ENCODE peak calls at places on chromosomes 4 and X, in seven cellular contexts. G, H, W, R, C, Y and M are unnamed samples.

GRCh38 chr4:54386270-54386669 is 157.2 kb downstream of the PDGFRA start:
- DNase-seq in C (no peak), G (no peak), H (no peak), Y (no peak), W (no peak), R (no peak), M (no peak)

GRCh38 chr4:48017108-48017527 is 546 bp downstream of the NIPAL1 start:
- DNase-seq in Y (no peak), G (peak), C (no peak), H (peak), W (no peak), R (peak), M (peak)

GRCh38 chr4:113447061-113447460 is 314.5 kb downstream of the CAMK2D start:
- DNase-seq in W (no peak), C (no peak), G (no peak), Y (no peak), H (no peak), R (no peak), M (no peak)

GRCh38 chrX:97159916-97160800 is 276.4 kb downstream of the RPA4 start:
- DNase-seq in W (no peak), G (no peak), Y (peak), R (no peak), C (no peak), H (no peak), M (no peak)

GRCh38 chr4:140755811-140756291 is 334 bp downstream of the TBC1D9 start:
- DNase-seq in Y (no peak), R (no peak), C (no peak), W (no peak), G (peak), H (no peak), M (no peak)

GRCh38 chr4:102311912-102312311 is 33.4 kb downstream of the SLC39A8 start:
- DNase-seq in W (no peak), C (no peak), H (no peak), R (no peak), Y (no peak), G (no peak), M (no peak)

GRCh38 chrX:20414781-20415445 is 148.2 kb upstream of the RPS6KA3 start:
- DNase-seq in G (no peak), H (no peak), C (no peak), Y (no peak), R (no peak), W (no peak), M (no peak)

GRCh38 chr4:45580306-45580705 is 543.5 kb downstream of the GABRG1 start:
- DNase-seq in R (no peak), G (no peak), Y (no peak), C (no peak), W (no peak), H (no peak), M (no peak)

GRCh38 chr4:52076731-52077130 is 25.6 kb downstream of the SPATA18 start:
- DNase-seq in H (no peak), Y (no peak), W (peak), R (no peak), G (peak), C (no peak), M (no peak)

GRCh38 chrX:10677490-10677889 is 57.1 kb upstream of the MID1 start:
- DNase-seq in H (no peak), R (no peak), Y (no peak), W (no peak), G (no peak), C (no peak), M (no peak)

GRCh38 chrX:9315086-9315485 is 149.8 kb upstream of the TBL1X start:
- DNase-seq in W (no peak), C (no peak), H (no peak), R (no peak), G (no peak), Y (no peak), M (no peak)

DNA sequence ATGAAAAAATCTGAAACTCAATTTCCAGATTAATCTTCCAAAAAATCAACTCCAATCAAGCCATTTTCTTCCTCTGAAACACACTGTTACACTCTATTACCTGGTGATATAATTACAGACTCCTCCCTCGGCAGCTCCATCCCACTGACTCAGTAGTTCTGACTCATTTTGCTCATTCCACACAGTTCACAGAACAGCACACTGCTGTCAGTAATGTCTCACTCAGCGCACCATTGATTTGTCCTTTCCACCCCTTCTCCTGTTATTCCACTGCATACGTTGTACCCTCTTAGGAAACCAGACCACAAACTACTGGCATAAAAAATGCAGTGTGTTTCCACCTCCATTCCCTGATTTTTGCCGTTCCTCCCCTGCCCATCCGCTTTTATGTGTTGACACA is 212.7 kb downstream of the SLIT2 start:
- DNase-seq in R (no peak), C (no peak), G (no peak), H (no peak), Y (no peak), W (no peak), M (no peak)
- TF ChIP-seq JUND in R (no peak), C (no peak), G (peak), H (no peak), Y (no peak), W (no peak), M (no peak)

GRCh38 chr4:3135155-3136011 is 60.9 kb downstream of the HTT start:
- DNase-seq in R (no peak), H (no peak), Y (peak), W (no peak), G (no peak), C (no peak), M (no peak)
- TF ChIP-seq JUND in R (no peak), H (no peak), Y (no peak), W (no peak), G (no peak), C (no peak), M (no peak)

DNA sequence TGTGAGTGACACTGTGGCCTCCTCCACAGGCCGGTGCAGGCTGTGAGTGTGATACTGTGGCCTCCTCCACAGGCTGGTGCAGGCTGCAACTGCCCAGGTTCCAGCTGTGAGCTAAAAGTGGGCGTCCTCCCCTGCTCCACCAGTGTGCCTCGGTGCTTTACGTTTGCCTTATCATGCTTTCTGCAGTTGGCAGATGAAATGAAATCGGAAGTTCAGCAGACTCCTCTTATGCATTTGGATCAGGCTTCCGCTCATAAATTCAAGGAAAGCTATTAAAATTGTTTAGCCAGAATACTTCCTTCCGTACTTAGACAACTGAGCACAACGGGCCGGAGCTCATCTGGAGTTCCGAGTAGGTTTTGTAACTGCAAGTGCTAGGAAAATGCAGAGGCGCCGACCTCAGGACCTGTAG is 12.0 kb downstream of the CYP4V2 start:
- DNase-seq in G (peak), R (peak), H (no peak), W (no peak), C (no peak), Y (no peak), M (no peak)
- TF ChIP-seq JUND in G (no peak), R (no peak), H (no peak), W (no peak), C (no peak), Y (no peak), M (no peak)

GRCh38 chrX:107541244-107541643 is 87.1 kb upstream of the PRPS1 start:
- DNase-seq in H (no peak), R (no peak), G (no peak), W (no peak), C (no peak), Y (no peak), M (no peak)

GRCh38 chrX:107542500-107542899 is 85.8 kb upstream of the PRPS1 start:
- DNase-seq in W (no peak), C (no peak), G (peak), H (peak), Y (peak), R (no peak), M (peak)

GRCh38 chrX:107537815-107538214 is 88.4 kb downstream of the FRMPD3 start:
- DNase-seq in G (peak), H (peak), R (peak), W (no peak), C (no peak), Y (peak), M (peak)
- TF ChIP-seq JUND in G (no peak), H (no peak), R (no peak), W (no peak), C (no peak), Y (no peak), M (no peak)